ENCODE peak calls at places on chromosomes 16 and 17, in six cellular contexts. One of them, this sample, is unnamed.

GRCh38 chr17:17552351-17553216 is 38.9 kb downstream of the PEMT start:
- DNase-seq in WTC11: no peak
- DNase-seq in thoracic aorta: no peak
- DNase-seq in left kidney: no peak
- DNase-seq in stomach: no peak
- DNase-seq in NCI-H524: no peak
- DNase-seq in this sample: no peak

GRCh38 chr16:48194828-48195566 is 39.2 kb upstream of the ABCC12 start:
- DNase-seq in thoracic aorta: no peak
- DNase-seq in WTC11: no peak
- DNase-seq in NCI-H524: peak; percentile 61
- DNase-seq in left kidney: peak; percentile 26
- DNase-seq in stomach: peak; percentile 35
- DNase-seq in this sample: peak; percentile 86

GRCh38 chr16:20001856-20002707 is 71.6 kb downstream of the GPR139 start:
- DNase-seq in stomach: no peak
- DNase-seq in left kidney: peak; percentile 43
- DNase-seq in NCI-H524: peak; percentile 37
- DNase-seq in WTC11: no peak
- DNase-seq in thoracic aorta: no peak
- DNase-seq in this sample: peak; percentile 44

GRCh38 chr16:19844945-19845641 is 39.6 kb downstream of the GPRC5B start:
- DNase-seq in NCI-H524: peak; percentile 50
- DNase-seq in thoracic aorta: no peak
- DNase-seq in stomach: no peak
- DNase-seq in left kidney: peak; percentile 49
- DNase-seq in WTC11: no peak
- DNase-seq in this sample: no peak

GRCh38 chr17:71528210-71528609 is 592.6 kb upstream of the SOX9 start:
- DNase-seq in NCI-H524: no peak
- DNase-seq in stomach: no peak
- DNase-seq in left kidney: no peak
- DNase-seq in thoracic aorta: no peak
- DNase-seq in WTC11: no peak
- DNase-seq in this sample: no peak

GRCh38 chr16:58684001-58684353 is 593 bp downstream of the SLC38A7 start:
- DNase-seq in thoracic aorta: no peak
- DNase-seq in stomach: no peak
- DNase-seq in NCI-H524: no peak
- DNase-seq in WTC11: no peak
- DNase-seq in left kidney: no peak
- DNase-seq in this sample: no peak

GRCh38 chr16:75624921-75625334 is 1.8 kb upstream of the ADAT1 start:
- DNase-seq in left kidney: no peak
- DNase-seq in stomach: no peak
- DNase-seq in thoracic aorta: no peak
- DNase-seq in NCI-H524: no peak
- DNase-seq in WTC11: no peak
- DNase-seq in this sample: peak; percentile 41

GRCh38 chr17:83195330-83196087 is 116.1 kb downstream of the METRNL start:
- DNase-seq in stomach: peak; percentile 77
- DNase-seq in left kidney: no peak
- DNase-seq in NCI-H524: no peak
- DNase-seq in WTC11: no peak
- DNase-seq in thoracic aorta: peak; percentile 40
- DNase-seq in this sample: no peak

GRCh38 chr17:79461041-79461440 is 149.8 kb downstream of the RBFOX3 start:
- DNase-seq in WTC11: no peak
- DNase-seq in thoracic aorta: no peak
- DNase-seq in left kidney: no peak
- DNase-seq in NCI-H524: no peak
- DNase-seq in stomach: no peak
- DNase-seq in this sample: no peak

GRCh38 chr17:41982026-41982989 is 15.7 kb downstream of the CNP start:
- DNase-seq in NCI-H524: no peak
- DNase-seq in thoracic aorta: no peak
- DNase-seq in stomach: no peak
- DNase-seq in left kidney: peak; percentile 53
- DNase-seq in WTC11: no peak
- DNase-seq in this sample: no peak

GRCh38 chr16:57613514-57613913 is 14.9 kb upstream of the ADGRG1 start:
- DNase-seq in WTC11: no peak
- DNase-seq in stomach: peak; percentile 15
- DNase-seq in left kidney: no peak
- DNase-seq in thoracic aorta: no peak
- DNase-seq in NCI-H524: no peak
- DNase-seq in this sample: no peak

GRCh38 chr16:89364603-89365002 is 125.8 kb downstream of the ANKRD11 start:
- DNase-seq in thoracic aorta: no peak
- DNase-seq in NCI-H524: peak; percentile 94
- DNase-seq in left kidney: no peak
- DNase-seq in WTC11: no peak
- DNase-seq in stomach: peak; percentile 74
- DNase-seq in this sample: no peak

GRCh38 chr17:19368119-19368660 is 5.7 kb upstream of the B9D1 start:
- DNase-seq in thoracic aorta: no peak
- DNase-seq in WTC11: no peak
- DNase-seq in stomach: no peak
- DNase-seq in left kidney: no peak
- DNase-seq in NCI-H524: no peak
- DNase-seq in this sample: no peak

GRCh38 chr17:49547566-49547965 is 28.1 kb upstream of the NXPH3 start:
- DNase-seq in WTC11: no peak
- DNase-seq in left kidney: no peak
- DNase-seq in stomach: no peak
- DNase-seq in NCI-H524: no peak
- DNase-seq in thoracic aorta: no peak
- DNase-seq in this sample: no peak

GRCh38 chr16:89006036-89006752 is 29.2 kb upstream of the CBFA2T3 start:
- DNase-seq in left kidney: no peak
- DNase-seq in NCI-H524: no peak
- DNase-seq in thoracic aorta: no peak
- DNase-seq in WTC11: no peak
- DNase-seq in stomach: no peak
- DNase-seq in this sample: no peak

GRCh38 chr16:89505204-89506112 is 2.7 kb upstream of the SPG7 start:
- DNase-seq in left kidney: peak; percentile 82
- DNase-seq in WTC11: no peak
- DNase-seq in thoracic aorta: peak; percentile 74
- DNase-seq in NCI-H524: no peak
- DNase-seq in stomach: peak; percentile 97
- DNase-seq in this sample: peak; percentile 99

GRCh38 chr16:67967183-67967955 is 1.1 kb downstream of the SLC12A4 start:
- DNase-seq in NCI-H524: peak; percentile 70
- DNase-seq in WTC11: no peak
- DNase-seq in thoracic aorta: no peak
- DNase-seq in left kidney: peak; percentile 57
- DNase-seq in stomach: no peak
- DNase-seq in this sample: no peak

GRCh38 chr17:53628011-53628410 is 194.7 kb upstream of the KIF2B start:
- DNase-seq in stomach: no peak
- DNase-seq in WTC11: no peak
- DNase-seq in thoracic aorta: no peak
- DNase-seq in NCI-H524: no peak
- DNase-seq in left kidney: no peak
- DNase-seq in this sample: no peak

GRCh38 chr16:88657371-88657770 is 5.5 kb downstream of the MVD start:
- DNase-seq in thoracic aorta: no peak
- DNase-seq in stomach: no peak
- DNase-seq in left kidney: no peak
- DNase-seq in NCI-H524: no peak
- DNase-seq in WTC11: no peak
- DNase-seq in this sample: no peak

GRCh38 chr17:72171703-72172670 is 51.2 kb downstream of the SOX9 start:
- DNase-seq in thoracic aorta: no peak
- DNase-seq in WTC11: no peak
- DNase-seq in left kidney: peak; percentile 24
- DNase-seq in stomach: no peak
- DNase-seq in NCI-H524: peak; percentile 23
- DNase-seq in this sample: no peak

GRCh38 chr16:84043486-84044107 is 1.0 kb upstream of the SLC38A8 start:
- DNase-seq in thoracic aorta: no peak
- DNase-seq in NCI-H524: no peak
- DNase-seq in stomach: no peak
- DNase-seq in left kidney: peak; percentile 61
- DNase-seq in WTC11: no peak
- DNase-seq in this sample: peak; percentile 81

GRCh38 chr17:79923974-79924638 is 84.9 kb upstream of the CBX4 start:
- DNase-seq in left kidney: peak; percentile 71
- DNase-seq in stomach: peak; percentile 70
- DNase-seq in thoracic aorta: no peak
- DNase-seq in NCI-H524: peak; percentile 62
- DNase-seq in WTC11: peak; percentile 97
- DNase-seq in this sample: peak; percentile 67

GRCh38 chr16:48561960-48562393 is 48.0 kb downstream of the N4BP1 start:
- DNase-seq in thoracic aorta: no peak
- DNase-seq in NCI-H524: no peak
- DNase-seq in WTC11: no peak
- DNase-seq in stomach: no peak
- DNase-seq in left kidney: no peak
- DNase-seq in this sample: peak; percentile 86